ENCODE peak calls at places on chromosome 17, in six cellular contexts. N, Y, O, C, L and U are unnamed samples.

GRCh38 chr17:71486171-71486740 is 634.6 kb upstream of the SOX9 start:
- DNase-seq in N (no peak), Y (no peak), O (no peak), C (no peak), L (no peak), U (no peak)

GRCh38 chr17:27559996-27560481 is 70.9 kb upstream of the LGALS9 start:
- DNase-seq in N (no peak), Y (no peak), O (no peak), C (no peak), L (no peak), U (peak; percentile 81)

GRCh38 chr17:74547736-74548135 is 1.8 kb upstream of the CD300C start:
- DNase-seq in N (no peak), Y (no peak), O (no peak), C (no peak), L (no peak), U (no peak)

GRCh38 chr17:82228842-82229685 is at the start of gene SLC16A3:
- DNase-seq in N (no peak), Y (peak; percentile 57), O (peak; percentile 38), C (peak; percentile 73), L (peak; percentile 37), U (peak; percentile 65)

GRCh38 chr17:65230040-65230439 is 92.9 kb downstream of the RGS9 start:
- DNase-seq in N (no peak), Y (no peak), O (no peak), C (no peak), L (no peak), U (no peak)

GRCh38 chr17:48330386-48330785 is 99.6 kb downstream of the SKAP1 start:
- DNase-seq in N (no peak), Y (no peak), O (no peak), C (no peak), L (no peak), U (no peak)

GRCh38 chr17:43608313-43608712 is 53.4 kb downstream of the MEOX1 start:
- DNase-seq in N (no peak), Y (peak; percentile 23), O (no peak), C (no peak), L (no peak), U (no peak)

GRCh38 chr17:41785091-41785875 is 1.2 kb downstream of the JUP start:
- DNase-seq in N (no peak), Y (no peak), O (no peak), C (peak; percentile 96), L (no peak), U (no peak)

GRCh38 chr17:39604911-39605491 is 2.7 kb downstream of the NEUROD2 start:
- DNase-seq in N (no peak), Y (no peak), O (no peak), C (peak; percentile 56), L (no peak), U (no peak)

GRCh38 chr17:70408768-70409167 is 239.4 kb downstream of the KCNJ2 start:
- DNase-seq in N (no peak), Y (no peak), O (no peak), C (no peak), L (no peak), U (no peak)

GRCh38 chr17:80018917-80019651 is 16.6 kb downstream of the TBC1D16 start:
- DNase-seq in N (no peak), Y (no peak), O (no peak), C (no peak), L (no peak), U (no peak)

GRCh38 chr17:81409190-81409935 is 14.1 kb downstream of the BAHCC1 start:
- DNase-seq in N (no peak), Y (no peak), O (no peak), C (peak; percentile 81), L (no peak), U (no peak)

GRCh38 chr17:79730769-79731483 is at the start of gene ENPP7:
- DNase-seq in N (no peak), Y (no peak), O (no peak), C (no peak), L (no peak), U (no peak)

GRCh38 chr17:75762513-75763268 is 2.3 kb downstream of the GALK1 start:
- DNase-seq in N (no peak), Y (no peak), O (no peak), C (no peak), L (no peak), U (no peak)

GRCh38 chr17:48375356-48375755 is 54.7 kb downstream of the SKAP1 start:
- DNase-seq in N (no peak), Y (no peak), O (no peak), C (no peak), L (no peak), U (no peak)

GRCh38 chr17:6430769-6431168 is 4.2 kb downstream of the AIPL1 start:
- DNase-seq in N (no peak), Y (no peak), O (no peak), C (no peak), L (no peak), U (no peak)